ENCODE peak calls at places on chromosomes 13 and 19, in four cellular contexts. X is GM12878, N is K562, J is IMR-90. M is an unnamed sample.
A peak's percentile ranks its signal among the peaks of the same experiment; 100 is the strongest.

GRCh38 chr13:30690282-30691188 is 44.8 kb upstream of the ALOX5AP start:
- DNase-seq in X (no peak), N (no peak), J (peak; percentile 99), M (no peak)

GRCh38 chr13:91270031-91270430 is 77.5 kb upstream of the MIR17HG start:
- DNase-seq in X (no peak), N (no peak), J (no peak), M (peak; percentile 72)

GRCh38 chr13:95267662-95268369 is 33.4 kb downstream of the ABCC4 start:
- DNase-seq in X (no peak), N (no peak), J (peak; percentile 96), M (peak; percentile 40)

GRCh38 chr13:45299194-45299593 is 41.8 kb downstream of the TPT1 start:
- DNase-seq in X (no peak), N (no peak), J (peak; percentile 45), M (peak; percentile 53)

GRCh38 chr13:43030548-43030947 is 7.2 kb downstream of the DNAJC15 start:
- DNase-seq in X (peak; percentile 36), N (no peak), J (no peak), M (no peak)

GRCh38 chr19:47699360-47699917 is 13.8 kb upstream of the EHD2 start:
- DNase-seq in X (no peak), N (peak; percentile 83), J (peak; percentile 34), M (peak; percentile 21)

GRCh38 chr13:111263566-111263965 is 56.9 kb upstream of the TEX29 start:
- DNase-seq in X (no peak), N (no peak), J (no peak), M (no peak)

GRCh38 chr19:56987184-56987583 is 132.6 kb upstream of the USP29 start:
- DNase-seq in X (no peak), N (no peak), J (no peak), M (no peak)

GRCh38 chr19:30559446-30559845 is 187.3 kb downstream of the ZNF536 start:
- DNase-seq in X (no peak), N (no peak), J (no peak), M (no peak)

GRCh38 chr13:65378943-65379519 is 1851.1 kb downstream of the PCDH9 start:
- DNase-seq in X (no peak), N (no peak), J (peak; percentile 27), M (peak; percentile 10)

GRCh38 chr19:37691881-37692504 is 27.6 kb downstream of the ZNF607 start:
- DNase-seq in X (peak; percentile 7), N (peak; percentile 58), J (peak; percentile 80), M (peak; percentile 90)

GRCh38 chr19:5217171-5217570 is 123.4 kb downstream of the PTPRS start:
- DNase-seq in X (no peak), N (no peak), J (no peak), M (no peak)

GRCh38 chr13:48573213-48573612 is 40.3 kb upstream of the RCBTB2 start:
- DNase-seq in X (no peak), N (no peak), J (no peak), M (peak; percentile 77)

GRCh38 chr19:2345794-2346663 is 14.0 kb upstream of the TMPRSS9 start:
- DNase-seq in X (no peak), N (peak; percentile 85), J (no peak), M (peak; percentile 37)

GRCh38 chr19:2114821-2115220 is 18.1 kb downstream of the IZUMO4 start:
- DNase-seq in X (no peak), N (no peak), J (no peak), M (no peak)

GRCh38 chr13:46596501-46596900 is 43.5 kb downstream of the LRCH1 start:
- DNase-seq in X (no peak), N (no peak), J (no peak), M (no peak)

GRCh38 chr19:21856751-21857150 is 20.8 kb upstream of the ZNF43 start:
- DNase-seq in X (no peak), N (no peak), J (no peak), M (no peak)

GRCh38 chr13:114323349-114323748 is 9.0 kb downstream of the CHAMP1 start:
- DNase-seq in X (no peak), N (no peak), J (no peak), M (no peak)

GRCh38 chr19:1324249-1324791 is 38.6 kb downstream of the EFNA2 start:
- DNase-seq in X (no peak), N (no peak), J (no peak), M (no peak)

GRCh38 chr19:45876411-45877197 is 9.3 kb downstream of the IRF2BP1 start:
- DNase-seq in X (no peak), N (peak; percentile 78), J (peak; percentile 16), M (peak; percentile 29)

GRCh38 chr13:46489586-46490023 is 63.4 kb upstream of the LRCH1 start:
- DNase-seq in X (no peak), N (no peak), J (peak; percentile 67), M (no peak)

GRCh38 chr19:56671613-56671994 is at the start of gene ZNF835:
- DNase-seq in X (no peak), N (no peak), J (no peak), M (no peak)

GRCh38 chr19:1240925-1241324 is 626 bp upstream of the ATP5F1D start:
- DNase-seq in X (no peak), N (no peak), J (no peak), M (no peak)

GRCh38 chr13:111368091-111368490 is 47.6 kb downstream of the TEX29 start:
- DNase-seq in X (no peak), N (no peak), J (no peak), M (no peak)

GRCh38 chr13:25906211-25906661 is 145.6 kb downstream of the SHISA2 start:
- DNase-seq in X (no peak), N (no peak), J (no peak), M (peak; percentile 16)
- TF ChIP-seq FOS in X (no peak), N (no peak), J (no peak), M (no peak)

DNA sequence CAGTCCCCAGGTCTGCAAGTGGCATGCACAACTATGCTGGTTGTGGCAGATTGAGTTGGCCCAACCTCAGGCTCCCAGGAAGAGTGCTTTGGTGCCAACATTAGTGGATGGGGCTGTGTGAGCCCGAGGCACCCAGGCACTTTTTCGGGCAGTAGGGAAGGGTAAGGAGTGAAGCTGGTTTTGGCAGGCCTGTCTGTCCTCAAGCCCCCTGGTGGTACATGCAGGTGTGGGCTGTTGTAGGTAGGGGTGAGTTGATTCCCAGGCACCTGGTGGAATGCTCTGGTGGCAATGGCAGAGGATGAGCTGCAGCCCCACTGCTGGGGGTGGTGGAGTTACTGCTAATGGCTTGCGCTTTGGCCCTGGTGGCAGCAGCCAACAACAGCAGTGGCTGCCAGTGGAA is 723.7 kb upstream of the SLITRK1 start:
- DNase-seq in X (no peak), N (no peak), J (no peak), M (no peak)
- TF ChIP-seq FOS in X (no peak), N (no peak), J (no peak), M (no peak)

GRCh38 chr19:18401580-18402112 is 4.2 kb upstream of the LRRC25 start:
- DNase-seq in X (no peak), N (peak; percentile 39), J (peak; percentile 69), M (no peak)
- TF ChIP-seq FOS in X (no peak), N (no peak), J (no peak), M (no peak)

DNA sequence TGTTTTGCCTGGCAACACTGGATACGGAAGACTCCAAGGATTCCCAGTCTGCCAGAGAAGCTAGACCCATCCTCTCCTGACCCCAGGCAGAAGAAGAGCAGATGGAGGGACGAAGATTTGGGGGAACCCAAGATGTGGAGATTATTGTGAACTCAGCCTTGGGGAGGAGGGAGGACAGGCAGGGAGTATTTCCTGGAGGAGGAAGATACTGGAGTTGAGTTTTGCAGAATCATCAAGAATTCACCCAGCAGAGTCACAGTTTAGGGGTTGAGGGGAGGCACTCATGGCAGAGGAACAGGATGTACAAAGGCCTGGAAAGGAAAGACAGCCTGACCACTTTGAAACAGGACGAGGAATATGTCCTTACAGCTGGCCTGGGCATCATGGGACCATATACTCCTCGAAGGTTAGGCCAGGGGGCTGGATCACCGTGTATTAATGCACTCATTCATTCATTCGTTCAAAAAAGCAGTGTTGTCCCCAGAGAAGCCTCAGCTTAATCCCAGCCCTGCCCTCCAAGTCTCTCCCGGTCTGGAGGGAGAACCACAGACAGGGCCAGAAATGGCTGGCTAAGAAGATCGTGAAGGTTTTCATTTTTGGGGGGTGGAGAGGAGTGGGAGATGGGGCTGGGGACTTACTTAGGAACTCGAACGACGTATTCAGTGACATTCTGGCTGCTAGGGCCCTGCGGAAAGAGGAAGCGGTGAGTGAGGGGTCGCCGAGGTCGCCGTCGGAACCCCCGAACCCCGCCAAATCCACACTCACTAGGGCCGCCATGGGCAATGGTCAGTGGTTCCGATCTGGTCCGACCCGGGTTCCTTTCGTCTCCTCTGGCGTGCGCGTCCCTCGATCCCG is 518 bp downstream of the GTF2F1 start:
- DNase-seq in X (no peak), N (peak; percentile 32), J (no peak), M (no peak)
- TF ChIP-seq FOS in X (no peak), N (no peak), J (no peak), M (no peak)

DNA sequence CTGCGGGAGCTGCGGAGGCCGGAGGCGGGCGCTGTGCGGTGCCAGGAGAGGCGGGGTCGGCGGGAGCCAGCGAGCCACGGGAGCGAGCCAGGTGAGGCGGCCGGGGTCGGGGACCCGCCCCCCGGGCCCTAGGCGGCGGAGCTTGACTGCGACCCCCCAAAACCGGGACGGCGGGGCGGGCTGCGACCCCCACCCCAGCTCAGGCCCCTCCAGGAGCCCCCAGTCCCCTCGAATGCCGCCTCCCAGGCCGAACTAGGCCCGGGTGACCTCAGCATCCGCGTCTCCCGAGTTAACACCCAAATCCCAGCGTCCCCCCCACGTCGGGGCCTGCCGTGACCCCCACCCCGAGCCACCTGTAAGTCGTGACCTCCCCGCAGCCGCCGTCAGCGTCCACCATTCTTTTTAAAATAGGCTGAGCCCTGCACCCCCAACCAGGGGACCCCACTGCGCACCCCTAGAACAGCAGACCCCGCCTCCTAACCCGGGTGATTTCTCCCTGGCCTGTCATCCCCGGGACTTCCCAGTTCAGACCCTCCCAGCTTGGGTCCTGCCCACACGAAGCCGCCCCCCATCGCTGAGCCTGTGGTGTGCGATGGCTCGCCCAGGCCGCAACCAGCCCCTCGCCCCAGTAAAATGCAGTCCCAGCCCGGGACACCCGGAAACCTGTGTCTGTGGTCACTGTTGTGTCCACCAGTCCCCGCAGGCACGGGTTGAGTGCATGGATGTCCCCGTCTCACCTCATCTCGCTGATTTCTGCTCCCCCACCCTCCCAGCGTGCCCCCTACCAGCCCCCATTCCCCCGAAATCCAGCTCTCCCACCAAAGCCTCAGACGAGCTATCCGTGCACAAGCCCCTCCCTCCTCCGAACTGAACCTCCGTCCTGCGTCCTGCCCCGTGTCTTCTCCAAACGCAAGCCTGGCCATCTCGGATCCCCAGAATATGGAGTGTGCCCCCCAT is 551 bp downstream of the FZR1 start:
- DNase-seq in X (no peak), N (peak; percentile 62), J (no peak), M (peak; percentile 14)
- TF ChIP-seq FOS in X (no peak), N (no peak), J (no peak), M (no peak)

DNA sequence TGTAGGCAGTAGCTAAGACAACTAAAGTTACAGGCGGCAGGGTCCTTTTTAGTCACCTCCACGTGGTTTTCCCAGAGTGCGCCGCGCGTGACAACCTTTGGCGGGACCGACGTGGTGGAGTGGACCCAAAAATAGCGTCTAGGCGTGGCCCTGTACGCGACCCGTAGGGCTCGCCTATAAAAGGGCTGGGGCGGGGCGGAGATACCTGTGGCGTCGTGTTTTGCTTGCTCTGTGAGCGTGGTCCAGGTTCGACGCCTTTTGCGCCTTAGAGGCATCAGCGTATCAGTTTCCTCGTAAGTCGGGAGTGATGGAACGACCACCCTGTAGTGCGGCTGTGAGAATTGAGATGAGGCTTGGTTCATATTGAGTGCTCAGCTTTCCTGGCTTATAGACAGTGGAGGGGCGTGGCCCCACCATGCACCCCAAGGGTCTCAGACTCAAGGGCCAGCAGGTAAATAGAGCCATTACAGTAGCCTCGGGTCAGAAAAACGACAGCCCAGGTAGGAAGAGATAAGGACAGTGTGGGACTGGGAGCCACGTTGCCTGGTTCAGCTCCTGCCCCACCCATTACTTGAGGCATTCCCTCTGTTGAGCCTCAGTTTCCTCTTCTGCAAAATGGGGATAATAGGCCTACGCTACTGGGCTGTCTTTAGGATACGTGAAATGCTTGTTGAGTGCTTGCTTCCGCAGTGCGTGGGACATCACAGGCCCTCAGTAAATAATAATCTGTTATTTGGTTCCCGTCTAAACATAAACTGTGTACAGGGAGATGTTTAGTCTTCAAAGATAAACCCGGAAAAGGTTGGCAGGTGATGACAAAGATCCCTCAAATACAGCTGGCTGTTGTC is 690 bp upstream of the TMED1 start:
- DNase-seq in X (no peak), N (peak; percentile 82), J (no peak), M (no peak)
- TF ChIP-seq FOS in X (no peak), N (peak; percentile 0), J (no peak), M (no peak)

M was measured in endothelial cell of umbilical vein.